ENCODE peak calls at places on chromosomes 4 and X, in four cellular contexts. L is RCC 7860, K is lung, N is NCI-H187. Q is an unnamed sample.

GRCh38 chrX:71081348-71082148 is 13.4 kb upstream of the SNX12 start:
- DNase-seq in L (no peak), K (no peak), N (no peak), Q (no peak)

GRCh38 chr4:4704267-4704666 is 155.2 kb upstream of the MSX1 start:
- DNase-seq in L (no peak), K (no peak), N (no peak), Q (no peak)

GRCh38 chrX:16836371-16836770 is 33.8 kb downstream of the RBBP7 start:
- DNase-seq in L (peak), K (no peak), N (no peak), Q (no peak)

GRCh38 chr4:96473246-96473645 is 633.4 kb downstream of the PDHA2 start:
- DNase-seq in L (no peak), K (no peak), N (no peak), Q (peak)

GRCh38 chrX:134444681-134445080 is 15.3 kb upstream of the HPRT1 start:
- DNase-seq in L (no peak), K (no peak), N (no peak), Q (no peak)

GRCh38 chrX:153582896-153583295 is 16.0 kb downstream of the CCNQ start:
- DNase-seq in L (no peak), K (no peak), N (no peak), Q (no peak)

GRCh38 chr4:150874386-150875226 is 140.5 kb downstream of the LRBA start:
- DNase-seq in L (peak), K (no peak), N (no peak), Q (peak)

GRCh38 chrX:154734101-154734781 is 16.6 kb downstream of the GAB3 start:
- DNase-seq in L (no peak), K (peak), N (no peak), Q (no peak)

GRCh38 chr4:113328514-113328913 is 279.1 kb downstream of the ANK2 start:
- DNase-seq in L (no peak), K (no peak), N (no peak), Q (no peak)

GRCh38 chr4:6200922-6201362 is 593 bp upstream of the JAKMIP1 start:
- DNase-seq in L (no peak), K (no peak), N (no peak), Q (no peak)

GRCh38 chrX:39577976-39578962 is 519.5 kb downstream of the BCOR start:
- DNase-seq in L (no peak), K (no peak), N (no peak), Q (no peak)

GRCh38 chr4:30402276-30402675 is 317.9 kb upstream of the PCDH7 start:
- DNase-seq in L (no peak), K (no peak), N (no peak), Q (no peak)

GRCh38 chr4:71872221-71872620 is 88.3 kb upstream of the GC start:
- DNase-seq in L (no peak), K (no peak), N (no peak), Q (no peak)

GRCh38 chr4:164087733-164088132 is 593.2 kb downstream of the TMA16 start:
- DNase-seq in L (no peak), K (no peak), N (no peak), Q (no peak)

GRCh38 chrX:2696698-2697215 is 5.7 kb downstream of the CD99 start:
- DNase-seq in L (peak), K (no peak), N (no peak), Q (no peak)

GRCh38 chr4:48017108-48017527 is 546 bp downstream of the NIPAL1 start:
- DNase-seq in L (peak), K (peak), N (no peak), Q (no peak)

GRCh38 chrX:17812763-17813162 is 48.3 kb downstream of the RAI2 start:
- DNase-seq in L (no peak), K (no peak), N (peak), Q (no peak)

GRCh38 chr4:8303081-8303480 is 33.5 kb downstream of the HTRA3 start:
- DNase-seq in L (no peak), K (no peak), N (no peak), Q (no peak)

GRCh38 chr4:4490816-4491215 is 51.0 kb downstream of the STX18 start:
- DNase-seq in L (no peak), K (no peak), N (no peak), Q (no peak)

GRCh38 chrX:73765776-73766465 is 202.9 kb downstream of the CHIC1 start:
- DNase-seq in L (no peak), K (no peak), N (no peak), Q (no peak)

GRCh38 chrX:6307156-6307555 is 78.5 kb upstream of the NLGN4X start:
- DNase-seq in L (no peak), K (no peak), N (no peak), Q (no peak)

GRCh38 chr4:108988514-108989195 is 225.8 kb upstream of the ETNPPL start:
- DNase-seq in L (no peak), K (no peak), N (no peak), Q (peak)

GRCh38 chr4:124206779-124207605 is 505.5 kb downstream of the ANKRD50 start:
- DNase-seq in L (no peak), K (no peak), N (no peak), Q (peak)

GRCh38 chr4:171817026-171817425 is 3.8 kb downstream of the GALNTL6 start:
- DNase-seq in L (no peak), K (no peak), N (no peak), Q (no peak)

Q was measured in epithelial cell of proximal tubule.